ENCODE peak calls at places on chromosomes 5 and 9, in nine cellular contexts. M is left colon; N is astrocyte of the spinal cord; V is CD8-positive, alpha-beta memory T cell; Y is cardiac fibroblast; E is activated CD8-positive, alpha-beta memory T cell treated with anti-CD3 and anti-CD28 coated beads, Interleukin-2, amount 50 U/mL, for 48 hours; U is HTR-8/SVneo; A is anterior cingulate cortex; S is activated CD4-positive, alpha-beta T cell treated with anti-CD3 and anti-CD28 coated beads, Interleukin-2, amount 50 U/mL, for 24 hours. B is an unnamed sample.

GRCh38 chr5:43556857-43557593 is at the start of gene PAIP1:
- DNase-seq in M (peak; percentile 88), N (peak; percentile 90), V (peak; percentile 89), Y (peak; percentile 92), E (peak; percentile 90), U (peak; percentile 90), A (peak; percentile 87), S (peak; percentile 71), B (peak; percentile 90)

GRCh38 chr5:142280066-142281011 is 44.5 kb downstream of the SPRY4 start:
- DNase-seq in M (no peak), N (peak; percentile 92), V (no peak), Y (peak; percentile 83), E (no peak), U (no peak), A (no peak), S (no peak), B (peak; percentile 77)

GRCh38 chr5:171418982-171419662 is at the start of gene FGF18:
- DNase-seq in M (peak; percentile 42), N (peak; percentile 70), V (no peak), Y (peak; percentile 50), E (peak; percentile 62), U (peak; percentile 61), A (no peak), S (peak; percentile 14), B (peak; percentile 83)

GRCh38 chr5:172920447-172920849 is 38.8 kb upstream of the RPL26L1 start:
- DNase-seq in M (no peak), N (peak; percentile 100), V (no peak), Y (peak; percentile 95), E (no peak), U (peak; percentile 79), A (no peak), S (no peak), B (no peak)

GRCh38 chr9:8723195-8723594 is 923.6 kb upstream of the DMAC1 start:
- DNase-seq in M (no peak), N (no peak), V (no peak), Y (no peak), E (no peak), U (no peak), A (no peak), S (no peak), B (no peak)

GRCh38 chr9:129665008-129665771 is at the start of gene PRRX2:
- DNase-seq in M (no peak), N (peak; percentile 19), V (no peak), Y (no peak), E (peak; percentile 72), U (peak; percentile 43), A (no peak), S (no peak), B (no peak)

GRCh38 chr5:113122053-113122452 is 145.5 kb downstream of the DCP2 start:
- DNase-seq in M (no peak), N (peak; percentile 23), V (no peak), Y (peak; percentile 89), E (no peak), U (no peak), A (no peak), S (no peak), B (no peak)

GRCh38 chr9:109418827-109419226 is 79.3 kb downstream of the PTPN3 start:
- DNase-seq in M (no peak), N (no peak), V (no peak), Y (no peak), E (no peak), U (no peak), A (no peak), S (no peak), B (no peak)

GRCh38 chr5:76660360-76660759 is 37.2 kb upstream of the F2RL2 start:
- DNase-seq in M (no peak), N (no peak), V (no peak), Y (peak; percentile 37), E (no peak), U (no peak), A (no peak), S (no peak), B (no peak)

GRCh38 chr9:92770005-92770995 is 5.7 kb upstream of the BICD2 start:
- DNase-seq in M (no peak), N (no peak), V (no peak), Y (peak; percentile 46), E (no peak), U (no peak), A (no peak), S (no peak), B (no peak)

GRCh38 chr5:180090769-180091546 is 19.4 kb upstream of the RNF130 start:
- DNase-seq in M (peak; percentile 59), N (peak; percentile 38), V (no peak), Y (peak; percentile 41), E (no peak), U (peak; percentile 47), A (no peak), S (no peak), B (no peak)

GRCh38 chr5:79878721-79879336 is 112.2 kb downstream of the MTX3 start:
- DNase-seq in M (no peak), N (no peak), V (no peak), Y (no peak), E (peak; percentile 77), U (peak; percentile 12), A (no peak), S (peak; percentile 14), B (no peak)

GRCh38 chr9:13450723-13451122 is 171.2 kb upstream of the MPDZ start:
- DNase-seq in M (no peak), N (no peak), V (no peak), Y (no peak), E (no peak), U (no peak), A (no peak), S (no peak), B (no peak)

GRCh38 chr9:11023201-11023600 is 410.4 kb upstream of the PTPRD start:
- DNase-seq in M (no peak), N (no peak), V (no peak), Y (no peak), E (no peak), U (no peak), A (no peak), S (no peak), B (no peak)

GRCh38 chr5:179927834-179928233 is 20.1 kb upstream of the TBC1D9B start:
- DNase-seq in M (no peak), N (no peak), V (no peak), Y (no peak), E (no peak), U (no peak), A (no peak), S (no peak), B (no peak)

GRCh38 chr5:92566113-92566767 is 1014.8 kb downstream of the NR2F1-AS1 start:
- DNase-seq in M (no peak), N (no peak), V (no peak), Y (no peak), E (no peak), U (no peak), A (no peak), S (no peak), B (no peak)

GRCh38 chr5:32780508-32780919 is 69.4 kb downstream of the NPR3 start:
- DNase-seq in M (no peak), N (peak; percentile 24), V (no peak), Y (no peak), E (no peak), U (no peak), A (no peak), S (no peak), B (no peak)

GRCh38 chr9:35790385-35791291 is 753 bp upstream of the NPR2 start:
- DNase-seq in M (peak; percentile 62), N (peak; percentile 83), V (peak; percentile 70), Y (peak; percentile 93), E (peak; percentile 67), U (peak; percentile 80), A (no peak), S (peak; percentile 45), B (peak; percentile 75)

GRCh38 chr9:124216474-124217176 is 41.1 kb upstream of the NEK6 start:
- DNase-seq in M (peak; percentile 52), N (no peak), V (peak; percentile 65), Y (no peak), E (peak; percentile 76), U (no peak), A (no peak), S (peak; percentile 51), B (no peak)

GRCh38 chr5:14706615-14707021 is 42.1 kb downstream of the OTULIN start:
- DNase-seq in M (no peak), N (peak; percentile 62), V (no peak), Y (peak; percentile 46), E (no peak), U (peak; percentile 54), A (no peak), S (peak; percentile 38), B (no peak)

GRCh38 chr5:37720550-37720952 is 119.3 kb downstream of the GDNF start:
- DNase-seq in M (no peak), N (no peak), V (no peak), Y (no peak), E (no peak), U (no peak), A (no peak), S (no peak), B (no peak)

GRCh38 chr5:73380710-73381586 is 67.6 kb downstream of the FOXD1 start:
- DNase-seq in M (no peak), N (no peak), V (no peak), Y (no peak), E (no peak), U (no peak), A (no peak), S (no peak), B (no peak)

GRCh38 chr5:111439473-111440075 is 72.8 kb downstream of the STARD4 start:
- DNase-seq in M (no peak), N (peak; percentile 46), V (no peak), Y (no peak), E (no peak), U (no peak), A (no peak), S (no peak), B (no peak)

GRCh38 chr5:156920042-156920860 is 42.8 kb downstream of the TIMD4 start:
- DNase-seq in M (no peak), N (no peak), V (peak; percentile 51), Y (no peak), E (peak; percentile 80), U (no peak), A (no peak), S (peak; percentile 70), B (no peak)

GRCh38 chr5:131821221-131821620 is 24.4 kb upstream of the FNIP1 start:
- DNase-seq in M (no peak), N (no peak), V (no peak), Y (no peak), E (no peak), U (no peak), A (no peak), S (no peak), B (no peak)

GRCh38 chr5:160133918-160134304 is 14.7 kb upstream of the PWWP2A start:
- DNase-seq in M (no peak), N (peak; percentile 9), V (no peak), Y (no peak), E (no peak), U (no peak), A (no peak), S (no peak), B (no peak)

GRCh38 chr9:127637322-127637847 is 25.3 kb downstream of the STXBP1 start:
- DNase-seq in M (no peak), N (peak; percentile 51), V (no peak), Y (peak; percentile 90), E (no peak), U (peak; percentile 54), A (no peak), S (no peak), B (no peak)

GRCh38 chr5:112004867-112005532 is 248.0 kb upstream of the NREP start:
- DNase-seq in M (no peak), N (peak; percentile 85), V (no peak), Y (no peak), E (no peak), U (no peak), A (no peak), S (no peak), B (no peak)

GRCh38 chr5:170266570-170267379 is 30.8 kb downstream of the LCP2 start:
- DNase-seq in M (no peak), N (no peak), V (peak; percentile 69), Y (no peak), E (no peak), U (no peak), A (no peak), S (peak; percentile 63), B (no peak)

GRCh38 chr5:97575322-97575721 is 392.3 kb upstream of the RIOK2 start:
- DNase-seq in M (no peak), N (no peak), V (no peak), Y (no peak), E (no peak), U (no peak), A (no peak), S (no peak), B (no peak)